ENCODE peak calls at places on chromosomes 2 and 18, in nine cellular contexts. V is coronary artery, Q is tibial artery, J is neural crest cell, I is endothelial cell, T is ascending aorta, X is fibroblast of mammary gland, O is esophagus squamous epithelium, R is left ventricle myocardium inferior. P is an unnamed sample.

GRCh38 chr2:31415421-31415820 is 879 bp upstream of the XDH start:
- DNase-seq in I (no peak), Q (no peak), J (no peak), V (no peak), O (no peak), X (no peak), T (no peak), R (no peak), P (no peak)

GRCh38 chr2:224038049-224038829 is 847 bp downstream of the SERPINE2 start:
- DNase-seq in X (peak; percentile 29), R (peak; percentile 32), O (no peak), I (peak; percentile 51), T (no peak), J (peak; percentile 43), Q (no peak), V (no peak), P (peak; percentile 74)

GRCh38 chr2:84556190-84556589 is 39.9 kb downstream of the DNAH6 start:
- DNase-seq in V (no peak), R (no peak), X (no peak), O (no peak), J (no peak), I (no peak), T (no peak), Q (no peak), P (peak; percentile 52)

GRCh38 chr2:11056614-11057013 is 98.7 kb upstream of the SLC66A3 start:
- DNase-seq in I (no peak), X (peak; percentile 85), J (no peak), Q (no peak), R (no peak), T (no peak), V (no peak), O (no peak), P (no peak)

GRCh38 chr18:7237670-7238272 is 6.9 kb downstream of the LRRC30 start:
- DNase-seq in J (no peak), X (no peak), T (no peak), Q (no peak), R (no peak), O (no peak), I (no peak), V (no peak), P (no peak)

GRCh38 chr2:176652300-176653182 is 383.3 kb downstream of the MTX2 start:
- DNase-seq in T (no peak), Q (no peak), V (no peak), R (no peak), O (no peak), I (no peak), J (no peak), X (peak; percentile 74), P (peak; percentile 62)

GRCh38 chr2:128635361-128635900 is 316.8 kb upstream of the HS6ST1 start:
- DNase-seq in O (no peak), V (no peak), X (peak; percentile 26), J (no peak), T (no peak), R (no peak), I (no peak), Q (no peak), P (no peak)

GRCh38 chr2:113225505-113226259 is 51.9 kb downstream of the PSD4 start:
- DNase-seq in I (no peak), T (no peak), Q (peak; percentile 41), R (no peak), X (no peak), O (no peak), J (no peak), V (no peak), P (no peak)

GRCh38 chr2:42567806-42568429 is 514 bp upstream of the MTA3 start:
- DNase-seq in I (peak; percentile 42), T (no peak), J (peak; percentile 36), X (no peak), V (peak; percentile 72), O (no peak), Q (peak; percentile 22), R (no peak), P (peak; percentile 33)

GRCh38 chr18:5596585-5596984 is 52.8 kb upstream of the EPB41L3 start:
- DNase-seq in T (no peak), V (no peak), J (no peak), O (no peak), I (no peak), X (no peak), Q (no peak), R (no peak), P (no peak)

GRCh38 chr18:5601188-5601624 is 57.4 kb upstream of the EPB41L3 start:
- DNase-seq in R (no peak), O (no peak), V (no peak), Q (no peak), I (no peak), J (no peak), X (no peak), T (no peak), P (no peak)

GRCh38 chr18:5604778-5605177 is 61.0 kb upstream of the EPB41L3 start:
- DNase-seq in X (no peak), Q (no peak), J (no peak), R (no peak), O (no peak), I (no peak), V (no peak), T (no peak), P (no peak)

GRCh38 chr18:5603153-5603552 is 59.4 kb upstream of the EPB41L3 start:
- DNase-seq in Q (no peak), O (no peak), V (no peak), T (no peak), I (no peak), X (no peak), J (no peak), R (no peak), P (no peak)

DNA sequence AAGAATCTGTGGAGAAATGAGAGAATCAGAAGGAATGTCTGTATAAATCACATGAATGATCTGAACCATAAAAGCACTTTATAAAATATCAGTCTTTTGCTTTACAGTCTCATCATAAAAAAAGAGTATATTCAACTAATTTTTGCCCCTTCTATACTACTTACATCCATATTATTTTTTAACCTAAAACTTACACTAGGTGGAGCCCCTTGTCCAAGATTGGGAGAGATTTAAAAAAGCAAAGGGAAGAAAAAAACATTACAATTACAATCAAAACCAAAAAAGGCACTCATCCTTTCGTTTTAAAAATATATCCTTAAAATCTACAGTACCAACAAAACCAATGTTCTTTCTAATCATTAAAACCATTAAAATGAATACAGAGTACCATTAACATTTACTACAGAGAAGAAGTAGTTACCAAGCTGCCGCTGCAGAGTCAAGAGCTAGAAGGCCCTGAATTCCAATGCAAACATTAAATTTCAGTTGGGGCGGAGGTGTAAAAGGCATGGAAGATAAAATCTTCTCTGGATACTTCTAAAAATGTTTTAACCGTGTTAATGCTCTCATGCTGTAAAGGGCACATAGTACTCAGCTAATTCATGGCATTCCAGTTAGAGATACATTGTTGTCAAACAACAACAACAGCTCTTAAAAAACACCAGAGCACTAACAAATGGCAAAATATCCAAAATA is 56.7 kb upstream of the EPB41L3 start:
- DNase-seq in J (no peak), V (no peak), I (no peak), Q (no peak), X (peak; percentile 45), O (no peak), R (no peak), T (no peak), P (no peak)
- TF ChIP-seq CTCF in J (peak; percentile 75), V (no peak), I (peak; percentile 47), Q (peak; percentile 32), X (peak; percentile 47), O (peak; percentile 10), R (peak; percentile 53), T (no peak), P (peak; percentile 32)

DNA sequence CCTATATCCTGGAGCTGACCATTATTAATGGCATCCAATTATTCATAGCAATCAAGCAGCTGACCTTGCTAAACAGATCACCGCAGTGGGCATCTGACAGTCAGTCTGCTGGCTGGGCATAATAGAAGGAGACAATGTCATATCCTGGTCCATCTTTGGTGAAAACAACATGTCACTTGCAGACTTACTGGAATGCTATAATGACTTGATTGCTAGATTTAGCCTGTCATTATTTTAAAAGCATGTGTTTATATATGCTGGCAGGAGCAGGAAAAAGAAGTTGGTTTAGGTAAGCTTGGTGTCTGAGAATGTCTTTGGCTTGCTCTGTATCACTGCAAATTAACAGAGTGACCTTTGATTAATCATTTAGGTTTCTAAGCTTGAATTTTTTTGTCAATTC is 325.7 kb upstream of the FAM98A start:
- DNase-seq in J (no peak), R (no peak), X (no peak), Q (no peak), T (no peak), V (no peak), O (no peak), I (no peak), P (no peak)
- TF ChIP-seq CTCF in J (no peak), R (no peak), X (no peak), Q (no peak), T (no peak), V (no peak), O (no peak), I (no peak), P (no peak)

GRCh38 chr2:71990826-71991225 is 156.8 kb downstream of the CYP26B1 start:
- DNase-seq in T (no peak), Q (no peak), X (no peak), V (no peak), O (no peak), R (no peak), I (no peak), J (no peak), P (no peak)

GRCh38 chr2:71991397-71991796 is 156.3 kb downstream of the CYP26B1 start:
- DNase-seq in V (peak; percentile 41), I (no peak), R (no peak), Q (no peak), T (no peak), J (no peak), X (no peak), O (no peak), P (no peak)

GRCh38 chr2:71997843-71998242 is 149.8 kb downstream of the CYP26B1 start:
- DNase-seq in X (no peak), I (no peak), O (no peak), T (no peak), J (no peak), Q (no peak), V (no peak), R (no peak), P (no peak)

GRCh38 chr2:71992036-71992435 is 155.6 kb downstream of the CYP26B1 start:
- DNase-seq in X (no peak), V (no peak), T (no peak), J (no peak), O (no peak), Q (no peak), I (no peak), R (no peak), P (no peak)

DNA sequence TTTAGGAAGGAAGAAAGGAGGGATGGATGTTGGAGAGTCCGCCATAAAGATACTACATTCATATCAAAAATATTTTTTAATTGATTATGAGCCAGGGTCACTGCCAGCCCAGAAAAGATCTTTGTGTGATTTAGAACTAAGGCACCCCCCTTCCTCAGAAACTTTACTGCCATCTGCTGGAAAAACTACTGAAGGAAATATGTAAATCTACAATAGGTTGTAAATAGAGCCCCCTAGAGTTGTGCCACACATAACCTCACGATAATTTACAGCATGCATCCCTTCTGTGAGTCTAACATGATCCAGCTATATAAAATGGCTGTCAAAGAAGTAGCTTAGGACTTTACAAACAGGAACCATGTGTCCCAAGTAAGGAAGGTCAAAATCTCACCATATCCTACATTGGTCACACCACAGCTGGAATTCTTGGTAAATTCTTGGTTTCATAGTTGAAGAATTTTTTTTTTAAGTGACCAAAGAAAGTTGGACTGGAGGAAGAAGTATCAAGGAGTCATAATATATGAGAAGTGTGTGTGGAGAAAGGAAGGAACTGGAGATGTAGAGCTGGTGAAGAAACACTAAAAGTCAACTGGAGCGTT is 152.5 kb downstream of the CYP26B1 start:
- DNase-seq in V (no peak), Q (no peak), T (no peak), I (no peak), J (no peak), R (no peak), O (no peak), X (peak; percentile 63), P (no peak)
- TF ChIP-seq CTCF in V (no peak), Q (peak; percentile 55), T (no peak), I (no peak), J (peak; percentile 49), R (peak; percentile 52), O (peak; percentile 28), X (peak; percentile 70), P (no peak)

GRCh38 chr2:230715201-230715600 is 2.6 kb downstream of the CAB39 start:
- DNase-seq in Q (no peak), V (no peak), T (no peak), I (no peak), X (peak; percentile 46), J (no peak), O (no peak), R (no peak), P (no peak)
- TF ChIP-seq CTCF in Q (no peak), V (no peak), T (no peak), I (no peak), X (no peak), J (no peak), O (no peak), R (no peak), P (no peak)

P was measured in activated CD8-positive, alpha-beta T cell treated with anti-CD3 and anti-CD28 coated beads for 36 hours.